ENCODE peak calls at places on chromosome 2, in five cellular contexts. H is head of caudate nucleus; I is stimulated activated CD4-positive, alpha-beta T cell treated with anti-CD3 and anti-CD28 coated beads, Interleukin-15, amount 100 ng/mL, for 1 hour; V is sciatic nerve; O is dorsolateral prefrontal cortex. E is an unnamed sample.

GRCh38 chr2:100401268-100401667 is 16.2 kb downstream of the CHST10 start:
- DNase-seq in I (no peak), H (no peak), V (no peak), O (no peak), E (no peak)

GRCh38 chr2:26540306-26540705 is 62.4 kb upstream of the OTOF start:
- DNase-seq in I (no peak), H (peak), O (no peak), V (no peak), E (no peak)

GRCh38 chr2:152825834-152826233 is 107.4 kb downstream of the ARL6IP6 start:
- DNase-seq in O (no peak), I (no peak), H (no peak), V (no peak), E (no peak)

GRCh38 chr2:220373878-220374277 is 746.4 kb downstream of the SLC4A3 start:
- DNase-seq in H (no peak), O (no peak), V (no peak), I (no peak), E (no peak)

GRCh38 chr2:174595415-174595814 is 2.2 kb downstream of the WIPF1 start:
- DNase-seq in I (no peak), H (no peak), O (no peak), V (no peak), E (no peak)

GRCh38 chr2:48738806-48739205 is 16.7 kb downstream of the LHCGR start:
- DNase-seq in O (no peak), H (no peak), V (no peak), I (no peak), E (no peak)

GRCh38 chr2:181586569-181587076 is 70.3 kb downstream of the CERKL start:
- DNase-seq in I (no peak), O (no peak), H (no peak), V (no peak), E (no peak)

GRCh38 chr2:33298233-33298632 is 178.2 kb upstream of the RASGRP3 start:
- DNase-seq in O (no peak), V (no peak), I (no peak), H (no peak), E (no peak)

GRCh38 chr2:189142893-189143759 is 36.4 kb downstream of the COL5A2 start:
- DNase-seq in H (no peak), V (no peak), I (peak), O (no peak), E (no peak)

GRCh38 chr2:138090330-138090729 is 126.1 kb downstream of the HNMT start:
- DNase-seq in I (no peak), V (no peak), O (no peak), H (no peak), E (no peak)

GRCh38 chr2:164044637-164045036 is 308.8 kb upstream of the FIGN start:
- DNase-seq in V (no peak), H (no peak), O (no peak), I (no peak), E (no peak)

GRCh38 chr2:223787358-223787757 is 50.0 kb downstream of the AP1S3 start:
- DNase-seq in H (no peak), I (no peak), O (no peak), V (no peak), E (no peak)

GRCh38 chr2:120435671-120436459 is 89.9 kb downstream of the INHBB start:
- DNase-seq in H (no peak), O (no peak), I (no peak), V (no peak), E (no peak)

GRCh38 chr2:172806426-172807008 is 70.9 kb downstream of the RAPGEF4 start:
- DNase-seq in H (no peak), V (no peak), I (no peak), O (peak), E (no peak)

GRCh38 chr2:43005211-43005974 is 213.0 kb upstream of the HAAO start:
- DNase-seq in I (no peak), H (peak), O (no peak), V (no peak), E (peak)

GRCh38 chr2:233798335-233799086 is 20.4 kb downstream of the MROH2A start:
- DNase-seq in O (no peak), I (no peak), V (peak), H (no peak), E (no peak)

GRCh38 chr2:120765911-120766757 is 30.5 kb downstream of the GLI2 start:
- DNase-seq in I (no peak), H (no peak), O (no peak), V (peak), E (peak)

GRCh38 chr2:239192456-239192855 is 208.4 kb downstream of the HDAC4 start:
- DNase-seq in H (no peak), I (no peak), O (peak), V (peak), E (peak)

GRCh38 chr2:201924453-201924852 is 109.2 kb upstream of the FZD7 start:
- DNase-seq in O (no peak), H (no peak), I (no peak), V (no peak), E (no peak)

GRCh38 chr2:46488389-46488788 is 9.0 kb downstream of the TMEM247 start:
- DNase-seq in O (no peak), H (no peak), I (no peak), V (no peak), E (no peak)

GRCh38 chr2:81196933-81197628 is 892.5 kb upstream of the LRRTM1 start:
- DNase-seq in O (no peak), V (no peak), H (no peak), I (no peak), E (no peak)

GRCh38 chr2:127943186-127943585 is 57.4 kb upstream of the AMMECR1L start:
- DNase-seq in I (no peak), O (no peak), H (no peak), V (no peak), E (no peak)

GRCh38 chr2:212814941-212815340 is 276.3 kb upstream of the ERBB4 start:
- DNase-seq in O (no peak), V (no peak), H (no peak), I (no peak), E (no peak)

GRCh38 chr2:46349115-46349547 is 51.9 kb downstream of the EPAS1 start:
- DNase-seq in H (no peak), V (no peak), I (no peak), O (no peak), E (no peak)

GRCh38 chr2:198309673-198310280 is 505.4 kb downstream of the PLCL1 start:
- DNase-seq in O (peak), I (peak), V (no peak), H (no peak), E (no peak)

GRCh38 chr2:225122582-225123486 is 80.6 kb upstream of the DOCK10 start:
- DNase-seq in O (no peak), I (no peak), H (no peak), V (no peak), E (no peak)

GRCh38 chr2:18356676-18357075 is 203.8 kb downstream of the RDH14 start:
- DNase-seq in I (no peak), H (no peak), O (no peak), V (no peak), E (no peak)

GRCh38 chr2:3649581-3649980 is 8.4 kb upstream of the ALLC start:
- DNase-seq in O (no peak), V (no peak), H (no peak), I (no peak), E (no peak)

GRCh38 chr2:56313541-56313940 is 129.8 kb downstream of the CCDC85A start:
- DNase-seq in I (no peak), H (no peak), V (no peak), O (peak), E (no peak)

GRCh38 chr2:40955042-40955441 is 503.2 kb upstream of the SLC8A1 start:
- DNase-seq in O (no peak), V (no peak), I (no peak), H (no peak), E (no peak)

GRCh38 chr2:79723830-79724229 is 211.0 kb downstream of the CTNNA2 start:
- DNase-seq in H (no peak), V (no peak), I (no peak), O (no peak), E (no peak)

GRCh38 chr2:167581961-167582574 is 665.3 kb downstream of the STK39 start:
- DNase-seq in I (no peak), V (no peak), H (no peak), O (no peak), E (no peak)

GRCh38 chr2:205405194-205405593 is 277.1 kb upstream of the NRP2 start:
- DNase-seq in V (no peak), H (no peak), O (no peak), I (no peak), E (no peak)